ENCODE peak calls at places on chromosomes 16 and 17, in eight cellular contexts. M is IMR-90; X is activated gamma-delta T cell treated with anti-CD3 and anti-CD28 coated beads, Interleukin-2, amount 50 U/mL, for 16 hours; H is ACHN; Z is progenitor cell of endocrine pancreas; L is SJCRH30; N is CD8-positive, alpha-beta T cell; B is NCI-H1092 treated with DMSO at 0.1 percent for 48 hours. S is an unnamed sample.

GRCh38 chr16:4123617-4124300 is 7.5 kb upstream of the ADCY9 start:
- DNase-seq in M (peak), X (no peak), H (no peak), Z (no peak), L (peak), N (no peak), B (no peak), S (peak)

GRCh38 chr16:67862623-67863583 is 9.9 kb upstream of the EDC4 start:
- DNase-seq in M (peak), X (no peak), H (no peak), Z (no peak), L (no peak), N (no peak), B (no peak), S (peak)

GRCh38 chr17:52201764-52202571 is 43.5 kb upstream of the CA10 start:
- DNase-seq in M (no peak), X (no peak), H (no peak), Z (no peak), L (no peak), N (no peak), B (no peak), S (no peak)

GRCh38 chr17:61221181-61221580 is 178.5 kb upstream of the TBX2 start:
- DNase-seq in M (no peak), X (no peak), H (no peak), Z (no peak), L (no peak), N (no peak), B (no peak), S (peak)

GRCh38 chr16:57873218-57873617 is 70.9 kb upstream of the KIFC3 start:
- DNase-seq in M (no peak), X (no peak), H (no peak), Z (no peak), L (no peak), N (no peak), B (peak), S (no peak)

GRCh38 chr16:11602321-11602720 is 15.6 kb upstream of the LITAF start:
- DNase-seq in M (no peak), X (no peak), H (no peak), Z (no peak), L (peak), N (no peak), B (peak), S (no peak)

GRCh38 chr16:7405166-7405565 is 72.5 kb downstream of the RBFOX1 start:
- DNase-seq in M (no peak), X (no peak), H (peak), Z (peak), L (peak), N (no peak), B (peak), S (peak)

GRCh38 chr17:21380659-21381058 is 4.5 kb downstream of the KCNJ12 start:
- DNase-seq in M (no peak), X (no peak), H (no peak), Z (no peak), L (no peak), N (no peak), B (no peak), S (no peak)

GRCh38 chr17:50935201-50936124 is 69.3 kb upstream of the TOB1 start:
- DNase-seq in M (no peak), X (no peak), H (no peak), Z (no peak), L (no peak), N (no peak), B (peak), S (peak)

S was measured in NCI-H82.